ENCODE peak calls at places on chromosomes 13 and 19, in ten cellular contexts. One of them, this sample, is unnamed.

GRCh38 chr13:102846261-102847015 is 606 bp downstream of the ERCC5 start:
- DNase-seq in glutamatergic neuron: no peak
- DNase-seq in left lung: peak
- DNase-seq in stimulated activated CD4-positive, alpha-beta T cell treated with anti-CD3 and anti-CD28 coated beads, Interleukin-4, amount 100 ng/mL, for 48 hours: peak
- DNase-seq in caudate nucleus: no peak
- DNase-seq in substantia nigra: no peak
- DNase-seq in stimulated activated CD8-positive, alpha-beta memory T cell treated with anti-CD3 and anti-CD28 coated beads, Interleukin-15, amount 100 ng/mL, for 48 hours: no peak
- DNase-seq in naive B cell: peak
- DNase-seq in GM04503: no peak
- DNase-seq in activated CD4-positive, alpha-beta T cell treated with anti-CD3 and anti-CD28 coated beads for 4 hours: peak
- DNase-seq in this sample: no peak

GRCh38 chr13:74329978-74330377 is 195.8 kb upstream of the KLF12 start:
- DNase-seq in activated CD4-positive, alpha-beta T cell treated with anti-CD3 and anti-CD28 coated beads for 4 hours: no peak
- DNase-seq in stimulated activated CD8-positive, alpha-beta memory T cell treated with anti-CD3 and anti-CD28 coated beads, Interleukin-15, amount 100 ng/mL, for 48 hours: no peak
- DNase-seq in glutamatergic neuron: no peak
- DNase-seq in stimulated activated CD4-positive, alpha-beta T cell treated with anti-CD3 and anti-CD28 coated beads, Interleukin-4, amount 100 ng/mL, for 48 hours: no peak
- DNase-seq in naive B cell: no peak
- DNase-seq in GM04503: no peak
- DNase-seq in substantia nigra: no peak
- DNase-seq in left lung: no peak
- DNase-seq in caudate nucleus: no peak
- DNase-seq in this sample: no peak

GRCh38 chr13:73740681-73741080 is 393.5 kb downstream of the KLF12 start:
- DNase-seq in substantia nigra: no peak
- DNase-seq in activated CD4-positive, alpha-beta T cell treated with anti-CD3 and anti-CD28 coated beads for 4 hours: no peak
- DNase-seq in left lung: no peak
- DNase-seq in stimulated activated CD4-positive, alpha-beta T cell treated with anti-CD3 and anti-CD28 coated beads, Interleukin-4, amount 100 ng/mL, for 48 hours: no peak
- DNase-seq in glutamatergic neuron: no peak
- DNase-seq in stimulated activated CD8-positive, alpha-beta memory T cell treated with anti-CD3 and anti-CD28 coated beads, Interleukin-15, amount 100 ng/mL, for 48 hours: no peak
- DNase-seq in naive B cell: no peak
- DNase-seq in caudate nucleus: peak
- DNase-seq in GM04503: no peak
- DNase-seq in this sample: no peak

GRCh38 chr19:21519488-21519887 is 14.1 kb downstream of the ZNF429 start:
- DNase-seq in glutamatergic neuron: no peak
- DNase-seq in naive B cell: no peak
- DNase-seq in activated CD4-positive, alpha-beta T cell treated with anti-CD3 and anti-CD28 coated beads for 4 hours: no peak
- DNase-seq in substantia nigra: no peak
- DNase-seq in GM04503: no peak
- DNase-seq in left lung: no peak
- DNase-seq in caudate nucleus: no peak
- DNase-seq in stimulated activated CD4-positive, alpha-beta T cell treated with anti-CD3 and anti-CD28 coated beads, Interleukin-4, amount 100 ng/mL, for 48 hours: no peak
- DNase-seq in stimulated activated CD8-positive, alpha-beta memory T cell treated with anti-CD3 and anti-CD28 coated beads, Interleukin-15, amount 100 ng/mL, for 48 hours: no peak
- DNase-seq in this sample: no peak

GRCh38 chr19:3975144-3975543 is 4.2 kb upstream of the DAPK3 start:
- DNase-seq in caudate nucleus: no peak
- DNase-seq in GM04503: no peak
- DNase-seq in left lung: no peak
- DNase-seq in naive B cell: no peak
- DNase-seq in stimulated activated CD4-positive, alpha-beta T cell treated with anti-CD3 and anti-CD28 coated beads, Interleukin-4, amount 100 ng/mL, for 48 hours: no peak
- DNase-seq in activated CD4-positive, alpha-beta T cell treated with anti-CD3 and anti-CD28 coated beads for 4 hours: no peak
- DNase-seq in substantia nigra: no peak
- DNase-seq in stimulated activated CD8-positive, alpha-beta memory T cell treated with anti-CD3 and anti-CD28 coated beads, Interleukin-15, amount 100 ng/mL, for 48 hours: no peak
- DNase-seq in glutamatergic neuron: no peak
- DNase-seq in this sample: no peak

GRCh38 chr13:110486061-110486780 is 75.3 kb downstream of the RAB20 start:
- DNase-seq in caudate nucleus: no peak
- DNase-seq in stimulated activated CD4-positive, alpha-beta T cell treated with anti-CD3 and anti-CD28 coated beads, Interleukin-4, amount 100 ng/mL, for 48 hours: no peak
- DNase-seq in stimulated activated CD8-positive, alpha-beta memory T cell treated with anti-CD3 and anti-CD28 coated beads, Interleukin-15, amount 100 ng/mL, for 48 hours: no peak
- DNase-seq in substantia nigra: no peak
- DNase-seq in activated CD4-positive, alpha-beta T cell treated with anti-CD3 and anti-CD28 coated beads for 4 hours: no peak
- DNase-seq in left lung: no peak
- DNase-seq in GM04503: no peak
- DNase-seq in naive B cell: no peak
- DNase-seq in glutamatergic neuron: no peak
- DNase-seq in this sample: no peak

GRCh38 chr19:16330811-16331690 is 6.4 kb downstream of the KLF2 start:
- DNase-seq in GM04503: no peak
- DNase-seq in activated CD4-positive, alpha-beta T cell treated with anti-CD3 and anti-CD28 coated beads for 4 hours: no peak
- DNase-seq in glutamatergic neuron: no peak
- DNase-seq in stimulated activated CD8-positive, alpha-beta memory T cell treated with anti-CD3 and anti-CD28 coated beads, Interleukin-15, amount 100 ng/mL, for 48 hours: no peak
- DNase-seq in left lung: no peak
- DNase-seq in substantia nigra: no peak
- DNase-seq in caudate nucleus: no peak
- DNase-seq in stimulated activated CD4-positive, alpha-beta T cell treated with anti-CD3 and anti-CD28 coated beads, Interleukin-4, amount 100 ng/mL, for 48 hours: no peak
- DNase-seq in naive B cell: no peak
- DNase-seq in this sample: no peak

GRCh38 chr13:58597552-58597951 is 966.0 kb downstream of the PCDH17 start:
- DNase-seq in naive B cell: no peak
- DNase-seq in stimulated activated CD4-positive, alpha-beta T cell treated with anti-CD3 and anti-CD28 coated beads, Interleukin-4, amount 100 ng/mL, for 48 hours: no peak
- DNase-seq in substantia nigra: no peak
- DNase-seq in glutamatergic neuron: no peak
- DNase-seq in activated CD4-positive, alpha-beta T cell treated with anti-CD3 and anti-CD28 coated beads for 4 hours: no peak
- DNase-seq in stimulated activated CD8-positive, alpha-beta memory T cell treated with anti-CD3 and anti-CD28 coated beads, Interleukin-15, amount 100 ng/mL, for 48 hours: no peak
- DNase-seq in caudate nucleus: no peak
- DNase-seq in left lung: no peak
- DNase-seq in GM04503: no peak
- DNase-seq in this sample: no peak

GRCh38 chr13:109309625-109310363 is 476.6 kb downstream of the IRS2 start:
- DNase-seq in stimulated activated CD4-positive, alpha-beta T cell treated with anti-CD3 and anti-CD28 coated beads, Interleukin-4, amount 100 ng/mL, for 48 hours: no peak
- DNase-seq in left lung: no peak
- DNase-seq in caudate nucleus: no peak
- DNase-seq in substantia nigra: no peak
- DNase-seq in stimulated activated CD8-positive, alpha-beta memory T cell treated with anti-CD3 and anti-CD28 coated beads, Interleukin-15, amount 100 ng/mL, for 48 hours: no peak
- DNase-seq in glutamatergic neuron: no peak
- DNase-seq in naive B cell: no peak
- DNase-seq in activated CD4-positive, alpha-beta T cell treated with anti-CD3 and anti-CD28 coated beads for 4 hours: no peak
- DNase-seq in GM04503: no peak
- DNase-seq in this sample: no peak

GRCh38 chr19:58021541-58022282 is 12.1 kb upstream of the ZSCAN1 start:
- DNase-seq in caudate nucleus: peak
- DNase-seq in glutamatergic neuron: peak
- DNase-seq in stimulated activated CD4-positive, alpha-beta T cell treated with anti-CD3 and anti-CD28 coated beads, Interleukin-4, amount 100 ng/mL, for 48 hours: no peak
- DNase-seq in left lung: no peak
- DNase-seq in activated CD4-positive, alpha-beta T cell treated with anti-CD3 and anti-CD28 coated beads for 4 hours: peak
- DNase-seq in stimulated activated CD8-positive, alpha-beta memory T cell treated with anti-CD3 and anti-CD28 coated beads, Interleukin-15, amount 100 ng/mL, for 48 hours: no peak
- DNase-seq in naive B cell: peak
- DNase-seq in GM04503: no peak
- DNase-seq in substantia nigra: peak
- DNase-seq in this sample: no peak